ENCODE peak calls at places on chromosomes 7 and 10, in ten cellular contexts. W is activated naive CD4-positive, alpha-beta T cell; P is NCI-H1436; F is NCI-H1092; D is caudate nucleus; O is astrocyte of the spinal cord; S is PC-3; V is C1 segment of cervical spinal cord; J is upper lobe of left lung; X is activated CD4-positive, alpha-beta T cell treated with anti-CD3 and anti-CD28 coated beads, Interleukin-2, amount 10 ng/mL, durations not matched to agents 7 days and 5 days. B is an unnamed sample.

GRCh38 chr7:22672892-22673637 is 53.9 kb upstream of the IL6 start:
- DNase-seq in W (no peak), P (no peak), F (no peak), D (no peak), O (peak), S (peak), V (no peak), J (no peak), X (peak), B (no peak)

GRCh38 chr7:21011153-21011552 is 224.5 kb upstream of the SP8 start:
- DNase-seq in W (no peak), P (no peak), F (no peak), D (no peak), O (no peak), S (peak), V (no peak), J (no peak), X (no peak), B (no peak)

GRCh38 chr10:128047991-128048826 is 78.0 kb downstream of the MKI67 start:
- DNase-seq in W (no peak), P (no peak), F (no peak), D (no peak), O (peak), S (peak), V (no peak), J (no peak), X (peak), B (no peak)

GRCh38 chr7:359776-360361 is 69.9 kb downstream of the FOXL3 start:
- DNase-seq in W (no peak), P (no peak), F (no peak), D (no peak), O (no peak), S (no peak), V (no peak), J (peak), X (no peak), B (no peak)

GRCh38 chr7:120991570-120991969 is 3.1 kb downstream of the CPED1 start:
- DNase-seq in W (no peak), P (no peak), F (no peak), D (no peak), O (peak), S (peak), V (no peak), J (no peak), X (no peak), B (no peak)

GRCh38 chr7:6675807-6676405 is 30.8 kb downstream of the ZNF12 start:
- DNase-seq in W (no peak), P (no peak), F (no peak), D (no peak), O (peak), S (no peak), V (no peak), J (no peak), X (no peak), B (no peak)

GRCh38 chr10:78231930-78232329 is 198.3 kb downstream of the RPS24 start:
- DNase-seq in W (no peak), P (no peak), F (no peak), D (no peak), O (no peak), S (peak), V (no peak), J (no peak), X (no peak), B (peak)

GRCh38 chr7:147300293-147300692 is 1183.7 kb downstream of the CNTNAP2 start:
- DNase-seq in W (no peak), P (no peak), F (no peak), D (no peak), O (no peak), S (peak), V (no peak), J (no peak), X (no peak), B (no peak)